ENCODE peak calls at places on chromosomes 16 and 17, in four cellular contexts. One of them, this sample, is unnamed.

GRCh38 chr16:24883714-24884151 is 38.0 kb downstream of the SLC5A11 start:
- DNase-seq in H1: peak
- DNase-seq in H9: peak
- DNase-seq in mesendoderm: peak
- DNase-seq in this sample: no peak

GRCh38 chr16:2675714-2676113 is 6.6 kb upstream of the KCTD5 start:
- DNase-seq in H1: no peak
- DNase-seq in H9: no peak
- DNase-seq in mesendoderm: no peak
- DNase-seq in this sample: peak

GRCh38 chr17:11618861-11619566 is 20.7 kb downstream of the DNAH9 start:
- DNase-seq in H1: no peak
- DNase-seq in H9: no peak
- DNase-seq in mesendoderm: no peak
- DNase-seq in this sample: no peak

GRCh38 chr17:65092262-65092661 is 35.7 kb upstream of the GNA13 start:
- DNase-seq in H1: no peak
- DNase-seq in H9: no peak
- DNase-seq in mesendoderm: peak
- DNase-seq in this sample: peak

GRCh38 chr17:15377608-15378007 is 36.2 kb upstream of the TEKT3 start:
- DNase-seq in H1: no peak
- DNase-seq in H9: no peak
- DNase-seq in mesendoderm: no peak
- DNase-seq in this sample: peak

GRCh38 chr17:77961741-77962140 is 3.2 kb downstream of the TNRC6C start:
- DNase-seq in H1: no peak
- DNase-seq in H9: no peak
- DNase-seq in mesendoderm: no peak
- DNase-seq in this sample: peak

GRCh38 chr17:48625502-48626201 is 506 bp downstream of the HOXB9 start:
- DNase-seq in H1: peak
- DNase-seq in H9: peak
- DNase-seq in mesendoderm: peak
- DNase-seq in this sample: no peak

GRCh38 chr17:41532947-41533570 is 5.0 kb upstream of the KRT19 start:
- DNase-seq in H1: no peak
- DNase-seq in H9: no peak
- DNase-seq in mesendoderm: no peak
- DNase-seq in this sample: no peak

GRCh38 chr16:46853713-46854443 is 22.9 kb upstream of the C16orf87 start:
- DNase-seq in H1: peak
- DNase-seq in H9: peak
- DNase-seq in mesendoderm: peak
- DNase-seq in this sample: peak

GRCh38 chr17:41654134-41654907 is 29.9 kb upstream of the KRT17 start:
- DNase-seq in H1: no peak
- DNase-seq in H9: no peak
- DNase-seq in mesendoderm: no peak
- DNase-seq in this sample: no peak

GRCh38 chr16:13935408-13935807 is 15.5 kb downstream of the ERCC4 start:
- DNase-seq in H1: peak
- DNase-seq in H9: peak
- DNase-seq in mesendoderm: peak
- DNase-seq in this sample: no peak
- H3K56ac ChIP-seq in H1: no peak
- H3K56ac ChIP-seq in H9: no peak
- H3K56ac ChIP-seq in mesendoderm: no peak
- H3K56ac ChIP-seq in this sample: no peak

GRCh38 chr16:19315889-19316288 is 30.4 kb downstream of the CLEC19A start:
- DNase-seq in H1: no peak
- DNase-seq in H9: no peak
- DNase-seq in mesendoderm: no peak
- DNase-seq in this sample: no peak

GRCh38 chr16:19309178-19309577 is 23.6 kb downstream of the CLEC19A start:
- DNase-seq in H1: no peak
- DNase-seq in H9: no peak
- DNase-seq in mesendoderm: no peak
- DNase-seq in this sample: no peak

GRCh38 chr16:19316846-19317245 is 31.3 kb downstream of the CLEC19A start:
- DNase-seq in H1: peak
- DNase-seq in H9: peak
- DNase-seq in mesendoderm: no peak
- DNase-seq in this sample: no peak

GRCh38 chr16:19314718-19315425 is 29.3 kb downstream of the CLEC19A start:
- DNase-seq in H1: no peak
- DNase-seq in H9: no peak
- DNase-seq in mesendoderm: no peak
- DNase-seq in this sample: no peak
- H3K56ac ChIP-seq in H1: no peak
- H3K56ac ChIP-seq in H9: no peak
- H3K56ac ChIP-seq in mesendoderm: no peak
- H3K56ac ChIP-seq in this sample: no peak

DNA sequence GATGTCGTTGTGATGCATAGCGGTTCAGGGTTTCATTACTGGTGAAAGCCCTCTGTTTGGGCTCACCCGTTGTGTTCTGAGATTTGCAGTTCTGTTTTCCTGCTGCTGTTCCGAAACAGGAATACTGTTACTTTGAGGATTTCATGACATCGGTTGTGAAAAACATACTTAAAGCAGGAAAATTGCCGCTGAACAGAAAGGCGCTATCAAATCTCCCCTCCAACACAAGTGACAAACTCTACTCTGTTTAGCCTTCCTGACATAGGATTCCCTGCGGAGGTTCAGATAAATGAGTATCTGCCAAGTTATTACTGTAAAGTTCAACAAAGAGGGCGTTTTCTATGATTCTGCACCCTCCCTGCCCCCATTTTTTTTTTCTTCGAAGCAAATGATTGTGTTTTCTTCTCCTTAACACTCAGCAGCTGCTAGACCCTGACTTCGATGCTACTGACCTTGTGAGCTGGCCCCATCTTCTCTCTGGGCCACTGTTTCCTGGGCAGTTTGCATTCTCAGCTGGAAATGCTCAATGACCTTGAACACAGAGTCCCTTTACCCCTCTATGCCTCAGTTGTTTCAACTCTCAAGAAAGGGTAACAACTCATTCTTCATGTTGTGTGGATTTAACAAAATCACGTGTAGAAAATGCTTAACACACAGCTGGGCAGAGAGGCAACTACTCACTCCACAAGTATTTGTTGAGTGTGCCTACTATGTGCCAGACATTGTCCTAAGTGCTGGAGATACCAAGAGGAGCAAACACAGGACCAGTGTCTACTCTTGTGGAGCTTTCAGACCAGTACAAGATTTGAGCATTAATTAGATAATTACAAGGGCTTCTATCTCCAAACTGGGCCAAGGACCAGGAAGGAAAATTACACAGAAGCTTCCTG is 66.0 kb downstream of the IQCK start:
- DNase-seq in H1: no peak
- DNase-seq in H9: no peak
- DNase-seq in mesendoderm: no peak
- DNase-seq in this sample: no peak
- H3K56ac ChIP-seq in H1: no peak
- H3K56ac ChIP-seq in H9: no peak
- H3K56ac ChIP-seq in mesendoderm: no peak
- H3K56ac ChIP-seq in this sample: no peak

GRCh38 chr16:83853834-83854233 is 45.1 kb upstream of the MLYCD start:
- DNase-seq in H1: no peak
- DNase-seq in H9: no peak
- DNase-seq in mesendoderm: no peak
- DNase-seq in this sample: no peak
- H3K56ac ChIP-seq in H1: no peak
- H3K56ac ChIP-seq in H9: no peak
- H3K56ac ChIP-seq in mesendoderm: no peak
- H3K56ac ChIP-seq in this sample: no peak

DNA sequence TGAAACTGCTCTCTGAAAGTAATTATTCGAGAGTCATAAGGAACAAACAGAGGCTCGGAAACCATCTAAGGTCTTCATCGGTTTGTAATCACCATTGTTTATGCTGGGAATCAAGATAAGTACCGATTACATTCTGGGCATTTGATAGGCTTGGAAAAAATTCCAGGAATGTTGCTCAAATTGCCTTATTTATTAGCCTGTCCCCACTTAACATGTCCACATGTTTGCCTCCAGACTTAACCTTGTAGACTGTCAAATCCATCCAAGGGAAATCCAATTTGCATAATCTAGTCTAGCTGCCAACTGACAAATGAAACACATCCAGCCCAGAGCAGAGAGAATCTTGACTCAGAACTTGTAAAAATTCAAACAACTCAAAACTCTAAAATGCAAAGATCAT is 51.3 kb upstream of the TMC5 start:
- DNase-seq in H1: no peak
- DNase-seq in H9: no peak
- DNase-seq in mesendoderm: peak
- DNase-seq in this sample: no peak
- H3K56ac ChIP-seq in H1: no peak
- H3K56ac ChIP-seq in H9: no peak
- H3K56ac ChIP-seq in mesendoderm: no peak
- H3K56ac ChIP-seq in this sample: no peak

GRCh38 chr17:73539176-73539575 is 105.1 kb downstream of the SDK2 start:
- DNase-seq in H1: no peak
- DNase-seq in H9: no peak
- DNase-seq in mesendoderm: no peak
- DNase-seq in this sample: no peak

GRCh38 chr17:73535746-73536145 is 108.5 kb downstream of the SDK2 start:
- DNase-seq in H1: no peak
- DNase-seq in H9: no peak
- DNase-seq in mesendoderm: no peak
- DNase-seq in this sample: no peak

GRCh38 chr17:73538445-73538844 is 105.8 kb downstream of the SDK2 start:
- DNase-seq in H1: no peak
- DNase-seq in H9: no peak
- DNase-seq in mesendoderm: no peak
- DNase-seq in this sample: no peak

GRCh38 chr17:73534575-73534940 is 109.7 kb downstream of the SDK2 start:
- DNase-seq in H1: no peak
- DNase-seq in H9: no peak
- DNase-seq in mesendoderm: no peak
- DNase-seq in this sample: no peak

DNA sequence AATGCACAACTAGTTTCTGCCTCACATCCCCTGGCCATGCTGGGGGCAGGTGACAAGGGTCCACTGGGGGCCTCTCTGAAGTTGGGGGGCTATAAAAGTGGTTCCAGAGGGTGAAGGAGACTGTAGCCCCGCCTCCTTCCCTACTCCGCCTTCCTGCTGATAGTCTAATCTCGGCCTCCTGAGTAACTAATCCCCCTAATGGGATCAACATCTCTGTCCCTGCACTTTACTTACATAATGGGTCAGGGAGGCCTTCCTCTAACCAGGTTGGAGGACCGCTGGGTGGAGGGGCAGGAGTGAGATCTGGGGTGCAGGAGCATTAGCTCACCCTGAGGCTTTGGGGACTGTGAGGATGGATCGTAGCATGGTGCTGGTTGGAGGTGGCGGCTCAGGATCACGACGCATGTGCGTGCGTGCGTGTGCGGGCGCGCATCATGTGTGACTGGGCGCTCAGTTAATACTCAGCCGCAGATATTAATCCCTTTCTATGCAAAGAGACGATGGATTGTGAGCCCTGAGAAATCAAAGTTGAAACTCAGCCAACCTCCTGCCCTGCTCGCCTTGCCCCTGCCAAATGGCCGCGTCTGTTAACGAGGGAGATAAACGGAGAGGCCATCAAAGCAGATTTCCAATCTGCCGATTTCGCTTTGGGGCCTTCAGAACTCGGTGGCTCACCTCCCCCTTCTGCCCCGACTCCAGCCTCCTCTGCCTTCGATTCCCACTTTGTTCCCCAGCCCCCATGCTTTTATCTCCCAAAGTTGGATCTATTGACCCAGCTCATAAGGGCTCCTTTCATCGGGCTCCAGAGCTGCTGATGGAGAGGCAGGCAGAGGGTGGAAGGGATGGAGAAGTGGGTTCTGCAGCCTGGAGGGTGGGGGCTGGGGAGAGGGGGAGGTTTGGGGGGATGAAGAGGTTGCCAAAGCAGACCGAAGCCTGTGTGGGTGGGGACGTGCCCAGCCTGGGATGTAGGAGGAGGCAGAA is 107.3 kb downstream of the SDK2 start:
- DNase-seq in H1: no peak
- DNase-seq in H9: no peak
- DNase-seq in mesendoderm: peak
- DNase-seq in this sample: no peak
- H3K56ac ChIP-seq in H1: no peak
- H3K56ac ChIP-seq in H9: no peak
- H3K56ac ChIP-seq in mesendoderm: peak
- H3K56ac ChIP-seq in this sample: no peak

GRCh38 chr16:12327971-12328726 is 351.6 kb downstream of the SNX29 start:
- DNase-seq in H1: no peak
- DNase-seq in H9: no peak
- DNase-seq in mesendoderm: no peak
- DNase-seq in this sample: no peak

GRCh38 chr16:12330541-12330940 is 354.0 kb downstream of the SNX29 start:
- DNase-seq in H1: no peak
- DNase-seq in H9: no peak
- DNase-seq in mesendoderm: no peak
- DNase-seq in this sample: no peak

GRCh38 chr16:12330977-12331376 is 354.4 kb downstream of the SNX29 start:
- DNase-seq in H1: no peak
- DNase-seq in H9: no peak
- DNase-seq in mesendoderm: no peak
- DNase-seq in this sample: no peak

GRCh38 chr16:12332553-12332952 is 356.0 kb downstream of the SNX29 start:
- DNase-seq in H1: no peak
- DNase-seq in H9: no peak
- DNase-seq in mesendoderm: no peak
- DNase-seq in this sample: no peak

DNA sequence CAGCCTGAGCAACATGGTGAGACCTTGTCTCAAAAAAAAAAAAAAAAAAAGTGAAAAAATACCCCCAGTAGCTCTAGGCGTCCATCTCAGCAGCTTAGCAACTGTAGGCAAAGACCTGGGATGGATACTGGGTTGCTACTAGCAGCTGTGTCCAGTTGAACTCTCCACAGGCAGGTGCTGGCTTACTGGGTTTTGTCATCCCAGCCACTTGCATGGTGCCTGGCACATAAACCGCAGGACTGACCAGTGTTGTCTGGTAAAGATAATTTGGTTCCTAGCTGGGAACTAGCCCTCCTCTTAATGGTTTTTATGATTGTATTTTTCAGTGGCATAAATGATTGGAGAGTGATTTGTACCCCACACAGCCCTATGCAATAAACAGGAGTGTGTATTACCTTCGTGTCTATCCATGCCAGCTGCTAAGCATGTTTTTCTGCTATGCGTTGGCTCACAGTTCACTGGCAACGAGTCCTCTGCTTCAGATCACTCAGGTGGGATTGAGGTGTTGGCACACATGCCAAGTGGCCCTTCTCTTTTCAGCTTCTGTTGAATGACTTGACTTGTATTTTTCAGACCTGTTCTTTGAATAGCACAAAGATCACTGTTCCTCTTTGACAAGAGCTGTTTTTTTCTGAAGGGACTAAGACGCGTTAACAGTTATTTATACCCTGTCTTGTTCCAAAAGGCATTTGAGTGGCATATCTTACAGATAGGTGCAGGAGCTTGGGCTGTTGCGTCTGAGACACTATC is 352.9 kb downstream of the SNX29 start:
- DNase-seq in H1: no peak
- DNase-seq in H9: no peak
- DNase-seq in mesendoderm: no peak
- DNase-seq in this sample: no peak
- H3K56ac ChIP-seq in H1: no peak
- H3K56ac ChIP-seq in H9: no peak
- H3K56ac ChIP-seq in mesendoderm: no peak
- H3K56ac ChIP-seq in this sample: no peak

GRCh38 chr16:26614102-26614864 is 452.4 kb upstream of the C16orf82 start:
- DNase-seq in H1: no peak
- DNase-seq in H9: peak
- DNase-seq in mesendoderm: peak
- DNase-seq in this sample: no peak
- H3K56ac ChIP-seq in H1: no peak
- H3K56ac ChIP-seq in H9: no peak
- H3K56ac ChIP-seq in mesendoderm: no peak
- H3K56ac ChIP-seq in this sample: no peak

This sample was measured in IMR-90.